ENCODE peak calls at places on chromosomes 16 and 17, in five cellular contexts. U, H, R, C and E are unnamed samples.

GRCh38 chr17:80984749-80985148 is 6.9 kb upstream of the CHMP6 start:
- DNase-seq in R (no peak), C (peak), U (peak), H (no peak), E (peak)

GRCh38 chr17:78125138-78125913 is 3.2 kb downstream of the TMC6 start:
- DNase-seq in R (no peak), U (no peak), H (no peak), C (no peak), E (no peak)

GRCh38 chr16:70254095-70254964 is 2.6 kb upstream of the EXOSC6 start:
- DNase-seq in C (peak), H (no peak), U (peak), R (no peak), E (no peak)

GRCh38 chr17:80069886-80070177 is 31.5 kb upstream of the GAA start:
- DNase-seq in U (no peak), C (no peak), R (no peak), H (no peak), E (peak)

GRCh38 chr16:76639685-76640289 is 362.6 kb downstream of the CNTNAP4 start:
- DNase-seq in H (no peak), U (no peak), R (peak), C (peak), E (no peak)

GRCh38 chr16:56370836-56371235 is 54.5 kb downstream of the AMFR start:
- DNase-seq in R (peak), U (peak), H (no peak), C (peak), E (peak)

GRCh38 chr17:73599599-73599998 is 44.6 kb downstream of the SDK2 start:
- DNase-seq in R (no peak), H (no peak), U (no peak), C (no peak), E (no peak)

GRCh38 chr16:17970366-17970765 is 366.2 kb downstream of the NPIPA8 start:
- DNase-seq in C (no peak), H (no peak), R (no peak), U (no peak), E (no peak)

GRCh38 chr16:52597772-52598483 is 51.0 kb upstream of the TOX3 start:
- DNase-seq in R (no peak), H (no peak), C (no peak), U (no peak), E (no peak)

GRCh38 chr16:81458149-81458669 is 13.6 kb downstream of the CMIP start:
- DNase-seq in H (no peak), U (no peak), C (no peak), R (no peak), E (no peak)

GRCh38 chr17:77859035-77859360 is 99.5 kb upstream of the TNRC6C start:
- DNase-seq in H (no peak), U (no peak), C (no peak), R (no peak), E (no peak)

GRCh38 chr17:65772989-65773388 is 211.5 kb upstream of the AXIN2 start:
- DNase-seq in U (no peak), C (no peak), H (no peak), R (no peak), E (no peak)

GRCh38 chr17:21186399-21187187 is 27.4 kb downstream of the TMEM11 start:
- DNase-seq in U (no peak), R (no peak), C (no peak), H (no peak), E (no peak)

GRCh38 chr17:80023261-80024205 is 12.1 kb downstream of the TBC1D16 start:
- DNase-seq in R (no peak), C (no peak), H (no peak), U (no peak), E (peak)

GRCh38 chr17:81173761-81174160 is 7.7 kb upstream of the AATK start:
- DNase-seq in C (peak), H (no peak), R (no peak), U (peak), E (peak)

GRCh38 chr16:69073181-69073669 is 32.2 kb upstream of the HAS3 start:
- DNase-seq in H (no peak), R (peak), C (peak), U (peak), E (peak)

GRCh38 chr17:66348605-66349165 is 46.3 kb downstream of the PRKCA start:
- DNase-seq in U (peak), R (peak), C (peak), H (no peak), E (peak)

GRCh38 chr17:59490259-59490658 is 75.2 kb upstream of the DHX40 start:
- DNase-seq in U (no peak), C (no peak), R (no peak), H (no peak), E (no peak)

GRCh38 chr16:57318240-57318970 is 33.9 kb upstream of the PLLP start:
- DNase-seq in H (no peak), U (peak), R (no peak), C (no peak), E (peak)

GRCh38 chr17:50522766-50523165 is 9.8 kb upstream of the EPN3 start:
- DNase-seq in U (no peak), R (no peak), H (no peak), C (no peak), E (no peak)

GRCh38 chr17:58002558-58002957 is 4.5 kb downstream of the SRSF1 start:
- DNase-seq in C (no peak), R (no peak), U (no peak), H (no peak), E (no peak)
- H3K4me3 ChIP-seq in C (no peak), R (peak), U (no peak), H (no peak), E (no peak)

GRCh38 chr17:82915010-82915696 is 75.3 kb upstream of the ZNF750 start:
- DNase-seq in H (no peak), R (no peak), U (no peak), C (no peak), E (no peak)
- TF ChIP-seq CTCF in H (no peak), R (peak), U (no peak), C (peak), E (no peak)

GRCh38 chr17:76492250-76492988 is 8.8 kb downstream of the RHBDF2 start:
- DNase-seq in R (no peak), U (no peak), C (no peak), H (no peak), E (no peak)
- H3K4me3 ChIP-seq in R (no peak), U (no peak), C (no peak), H (peak), E (no peak)

GRCh38 chr16:49466529-49466831 is 92.9 kb downstream of the C16orf78 start:
- DNase-seq in R (no peak), C (no peak), H (no peak), U (no peak), E (no peak)

GRCh38 chr16:49465661-49466528 is 92.3 kb downstream of the C16orf78 start:
- DNase-seq in U (no peak), R (no peak), C (no peak), H (no peak), E (no peak)

GRCh38 chr16:49464093-49464492 is 90.5 kb downstream of the C16orf78 start:
- DNase-seq in R (no peak), C (no peak), U (no peak), H (no peak), E (no peak)

GRCh38 chr16:49463529-49463928 is 89.9 kb downstream of the C16orf78 start:
- DNase-seq in R (no peak), C (no peak), H (no peak), U (no peak), E (no peak)

DNA sequence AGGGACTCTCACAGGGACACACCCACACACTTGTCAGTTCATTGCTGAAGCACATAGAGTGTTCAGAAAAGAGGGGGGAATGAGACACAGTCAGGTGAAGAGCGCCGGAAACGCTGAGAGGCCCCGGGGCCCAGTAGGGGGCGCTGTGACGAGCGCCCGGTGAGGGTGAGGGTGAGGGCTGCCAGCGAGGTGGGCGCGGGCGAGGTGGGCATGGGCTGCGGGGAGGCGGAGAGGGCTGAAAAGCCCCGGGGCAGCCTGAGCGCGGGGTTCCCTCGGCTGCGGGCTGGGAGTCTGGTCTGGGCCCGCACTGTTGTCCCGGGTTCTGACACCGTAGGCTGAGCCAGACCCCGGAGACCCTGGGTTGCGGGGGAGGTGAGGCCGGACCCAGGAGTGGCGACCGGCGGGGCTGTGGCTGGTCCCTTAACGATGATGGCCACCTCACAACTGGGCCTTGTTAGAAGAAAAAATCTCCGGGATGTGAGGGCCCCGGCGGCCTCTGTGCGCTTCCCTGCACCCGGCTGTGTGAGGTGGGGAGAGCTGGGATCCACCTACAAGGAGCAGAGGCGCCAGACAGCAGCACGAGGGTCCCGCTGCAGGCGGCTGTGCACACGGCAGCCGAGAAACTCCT is 91.4 kb downstream of the C16orf78 start:
- DNase-seq in R (no peak), C (no peak), H (no peak), U (no peak), E (no peak)
- TF ChIP-seq CTCF in R (peak), C (no peak), H (no peak), U (peak), E (no peak)